ENCODE peak calls at places on chromosomes 12 and 14, in five cellular contexts. F is sigmoid colon, J is endothelial cell of umbilical vein, C is left ventricle myocardium inferior, Y is endothelial cell. G is an unnamed sample.

GRCh38 chr12:130792926-130793849 is 45.9 kb downstream of the STX2 start:
- DNase-seq in F (no peak), J (no peak), C (no peak), Y (no peak), G (no peak)

GRCh38 chr12:71731439-71732356 is 23.0 kb upstream of the RAB21 start:
- DNase-seq in F (no peak), J (no peak), C (no peak), Y (no peak), G (no peak)

GRCh38 chr14:52015411-52016030 is 26.2 kb downstream of the RTRAF start:
- DNase-seq in F (no peak), J (peak), C (no peak), Y (peak), G (no peak)

GRCh38 chr14:59679872-59680271 is 103.3 kb upstream of the CCDC175 start:
- DNase-seq in F (no peak), J (no peak), C (no peak), Y (no peak), G (no peak)

GRCh38 chr12:70918321-70918720 is 2.2 kb downstream of the PTPRR start:
- DNase-seq in F (no peak), J (no peak), C (no peak), Y (no peak), G (no peak)

GRCh38 chr12:75721231-75721641 is 209.8 kb upstream of the KRR1 start:
- DNase-seq in F (no peak), J (peak), C (no peak), Y (no peak), G (no peak)

GRCh38 chr12:110743571-110744093 is 941 bp upstream of the PPP1CC start:
- DNase-seq in F (peak), J (no peak), C (peak), Y (no peak), G (no peak)

GRCh38 chr12:77133566-77133965 is 68.2 kb upstream of the E2F7 start:
- DNase-seq in F (no peak), J (peak), C (peak), Y (peak), G (peak)

GRCh38 chr14:103030741-103031565 is 26.4 kb downstream of the CDC42BPB start:
- DNase-seq in F (no peak), J (no peak), C (no peak), Y (no peak), G (no peak)

GRCh38 chr14:91186515-91187066 is 57.9 kb downstream of the GPR68 start:
- DNase-seq in F (no peak), J (no peak), C (no peak), Y (no peak), G (no peak)

GRCh38 chr12:124305776-124306685 is 11.1 kb downstream of the RFLNA start:
- DNase-seq in F (no peak), J (no peak), C (no peak), Y (no peak), G (no peak)

GRCh38 chr12:113514602-113515001 is 42.9 kb upstream of the LHX5 start:
- DNase-seq in F (no peak), J (no peak), C (no peak), Y (no peak), G (no peak)

GRCh38 chr12:22631863-22632463 is 7.0 kb downstream of the ETNK1 start:
- DNase-seq in F (no peak), J (peak), C (no peak), Y (no peak), G (no peak)

GRCh38 chr12:95017482-95017881 is 14.0 kb upstream of the NDUFA12 start:
- DNase-seq in F (no peak), J (no peak), C (no peak), Y (no peak), G (no peak)

GRCh38 chr12:122880668-122881067 is 15.3 kb downstream of the VPS37B start:
- DNase-seq in F (no peak), J (no peak), C (no peak), Y (peak), G (no peak)

GRCh38 chr12:54300732-54301427 is at the start of gene NFE2:
- DNase-seq in F (no peak), J (no peak), C (peak), Y (peak), G (peak)

DNA sequence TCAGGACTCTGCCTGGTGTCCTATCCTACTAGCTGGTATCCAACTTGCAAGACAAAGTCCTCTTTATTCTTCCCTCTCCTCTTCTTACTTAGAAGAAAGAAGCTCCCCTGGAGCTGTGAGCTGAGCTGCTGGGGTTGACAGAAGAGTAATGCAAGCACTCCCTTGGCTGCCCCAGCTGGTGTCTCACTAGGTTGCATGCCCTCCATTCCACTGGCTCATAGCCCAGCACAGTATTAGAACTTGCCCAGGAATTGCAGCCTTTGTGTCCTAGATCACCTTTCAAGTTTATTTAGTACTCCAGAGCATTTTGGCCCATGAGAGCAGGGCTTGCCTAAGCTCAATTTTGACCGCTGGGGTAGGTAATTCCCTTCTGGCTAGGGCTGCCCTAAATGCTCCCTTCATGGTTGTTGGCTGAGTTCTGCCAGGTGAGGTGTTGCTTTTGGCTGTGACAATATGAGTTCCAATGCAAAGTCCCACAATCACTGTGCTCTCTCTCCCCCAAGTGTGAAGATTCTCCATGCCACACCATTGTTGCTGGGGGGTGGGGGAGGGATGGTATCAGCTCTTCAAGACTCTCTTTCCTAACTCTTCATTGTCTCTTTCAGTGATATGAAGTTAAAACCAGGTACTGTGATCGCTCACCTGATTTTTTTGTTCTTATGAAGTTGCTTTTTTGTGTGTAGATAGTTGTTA is 317.4 kb upstream of the DDHD1 start:
- DNase-seq in F (no peak), J (no peak), C (peak), Y (no peak), G (no peak)
- TF ChIP-seq CTCF in F (no peak), J (no peak), C (no peak), Y (no peak), G (no peak)

DNA sequence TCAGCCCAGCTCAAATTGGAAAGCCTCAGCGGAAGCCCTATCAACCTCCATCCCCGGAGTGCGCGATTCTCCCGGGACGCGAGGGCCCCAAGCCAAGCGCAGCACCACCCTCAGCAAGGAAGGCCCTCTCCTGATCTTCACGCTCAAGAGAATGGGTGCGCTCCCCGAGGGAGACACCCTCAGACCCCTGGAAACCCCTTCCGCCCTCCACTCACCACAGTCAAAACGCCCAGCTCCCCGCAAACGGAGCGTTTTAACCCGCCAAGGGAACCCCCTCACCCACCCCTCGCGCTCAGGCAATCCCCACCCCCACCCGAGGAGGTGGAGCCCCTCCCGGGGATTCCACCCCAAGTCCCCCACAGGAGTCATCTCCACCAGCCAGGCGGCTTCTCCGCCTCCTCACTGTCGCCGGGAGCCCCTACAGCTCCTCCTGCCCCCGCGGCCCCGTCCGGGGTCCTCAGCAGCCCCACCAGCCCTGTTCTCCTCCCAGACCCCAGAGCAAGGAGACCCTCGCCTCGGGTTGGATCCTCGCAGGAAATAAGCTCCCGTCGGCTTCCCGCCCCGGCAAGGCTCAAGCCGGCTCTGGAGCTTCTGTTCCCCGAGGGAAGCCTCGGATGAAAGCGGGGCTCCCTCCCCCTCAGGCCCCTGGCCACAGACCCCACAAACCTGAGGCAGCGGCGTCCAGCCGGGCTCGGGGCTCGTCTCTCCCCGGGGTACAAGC is 507 bp downstream of the BAZ2A start:
- DNase-seq in F (no peak), J (peak), C (peak), Y (no peak), G (peak)
- TF ChIP-seq CTCF in F (no peak), J (no peak), C (no peak), Y (no peak), G (no peak)

DNA sequence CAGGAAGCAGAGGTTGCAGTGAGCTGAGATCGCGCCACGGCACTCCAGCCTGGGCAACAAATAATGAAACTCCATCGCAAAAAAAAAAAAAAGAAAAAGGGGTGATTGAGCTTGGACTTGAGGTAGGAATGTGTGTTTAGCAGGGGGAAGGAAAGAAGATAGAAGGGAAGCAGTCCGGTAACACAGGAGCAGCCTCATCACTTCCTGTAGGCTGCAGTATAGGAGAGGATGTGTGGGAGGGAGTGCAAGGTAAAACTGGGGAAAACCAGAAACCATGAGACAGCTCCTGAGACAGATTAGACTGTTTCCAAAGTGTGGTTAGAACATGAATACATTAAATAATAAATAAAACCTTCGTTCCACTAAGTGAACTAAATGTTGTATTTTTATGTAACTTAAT is 49.2 kb downstream of the FGD4 start:
- DNase-seq in F (no peak), J (no peak), C (no peak), Y (no peak), G (no peak)
- TF ChIP-seq CTCF in F (no peak), J (no peak), C (no peak), Y (no peak), G (no peak)

GRCh38 chr14:24279301-24280186 is 8.1 kb upstream of the RABGGTA start:
- DNase-seq in F (no peak), J (no peak), C (peak), Y (no peak), G (no peak)
- TF ChIP-seq CTCF in F (no peak), J (no peak), C (peak), Y (no peak), G (no peak)

GRCh38 chr14:63435204-63435603 is 108.0 kb downstream of the PPP2R5E start:
- DNase-seq in F (no peak), J (no peak), C (no peak), Y (no peak), G (no peak)

GRCh38 chr14:63436286-63437098 is 106.7 kb downstream of the PPP2R5E start:
- DNase-seq in F (no peak), J (no peak), C (no peak), Y (no peak), G (no peak)

GRCh38 chr14:63443361-63443760 is 99.8 kb downstream of the PPP2R5E start:
- DNase-seq in F (no peak), J (no peak), C (no peak), Y (no peak), G (no peak)

GRCh38 chr14:63435838-63436237 is 107.3 kb downstream of the PPP2R5E start:
- DNase-seq in F (peak), J (no peak), C (peak), Y (no peak), G (no peak)

GRCh38 chr14:63438065-63438757 is 105.0 kb downstream of the PPP2R5E start:
- DNase-seq in F (peak), J (peak), C (peak), Y (no peak), G (peak)
- TF ChIP-seq CTCF in F (peak), J (no peak), C (peak), Y (no peak), G (no peak)

GRCh38 chr12:118821386-118821928 is 159.9 kb upstream of the SRRM4 start:
- DNase-seq in F (no peak), J (no peak), C (no peak), Y (no peak), G (no peak)
- TF ChIP-seq CTCF in F (no peak), J (no peak), C (no peak), Y (no peak), G (no peak)

GRCh38 chr14:99440278-99440677 is 40.4 kb downstream of the SETD3 start:
- DNase-seq in F (no peak), J (no peak), C (no peak), Y (no peak), G (no peak)
- TF ChIP-seq CTCF in F (no peak), J (no peak), C (no peak), Y (no peak), G (peak)

GRCh38 chr12:109432842-109433304 is 44.2 kb downstream of the KCTD10 start:
- DNase-seq in F (peak), J (peak), C (peak), Y (peak), G (peak)
- TF ChIP-seq CTCF in F (peak), J (peak), C (peak), Y (peak), G (peak)